ENCODE peak calls at places on chromosomes 2 and 18, in seven cellular contexts. B is H54, U is HepG2, R is HCT116, A is A549, O is lower leg skin, Z is transverse colon. D is an unnamed sample.

GRCh38 chr2:161206491-161207032 is 46.3 kb downstream of the TANK start:
- DNase-seq in B (no peak), U (no peak), R (no peak), A (no peak), O (no peak), Z (no peak), D (no peak)

GRCh38 chr2:162465430-162465829 is 121.5 kb downstream of the GCA start:
- DNase-seq in B (no peak), U (no peak), R (no peak), A (no peak), O (no peak), Z (no peak), D (no peak)

GRCh38 chr2:2767837-2768236 is 436.8 kb upstream of the MYT1L start:
- DNase-seq in B (no peak), U (no peak), R (no peak), A (no peak), O (no peak), Z (no peak), D (no peak)

GRCh38 chr18:77070627-77071026 is 62.0 kb downstream of the MBP start:
- DNase-seq in B (no peak), U (no peak), R (no peak), A (no peak), O (peak), Z (no peak), D (no peak)

GRCh38 chr2:211823886-211824479 is 714.6 kb downstream of the ERBB4 start:
- DNase-seq in B (no peak), U (no peak), R (no peak), A (no peak), O (no peak), Z (no peak), D (no peak)

GRCh38 chr2:62216616-62217015 is 20.7 kb downstream of the B3GNT2 start:
- DNase-seq in B (no peak), U (peak), R (no peak), A (no peak), O (peak), Z (peak), D (no peak)

GRCh38 chr2:45813003-45813601 is 161.6 kb downstream of the PRKCE start:
- DNase-seq in B (peak), U (no peak), R (no peak), A (no peak), O (peak), Z (no peak), D (no peak)

GRCh38 chr18:77039196-77040140 is 93.1 kb downstream of the MBP start:
- DNase-seq in B (no peak), U (no peak), R (no peak), A (no peak), O (peak), Z (no peak), D (no peak)

GRCh38 chr2:164677733-164678132 is 56.5 kb upstream of the GRB14 start:
- DNase-seq in B (no peak), U (no peak), R (no peak), A (no peak), O (no peak), Z (no peak), D (no peak)

GRCh38 chr2:134127496-134127895 is 126.4 kb upstream of the MGAT5 start:
- DNase-seq in B (no peak), U (no peak), R (no peak), A (no peak), O (no peak), Z (no peak), D (no peak)

GRCh38 chr2:19893520-19894134 is 8.2 kb downstream of the TTC32 start:
- DNase-seq in B (no peak), U (no peak), R (no peak), A (no peak), O (no peak), Z (no peak), D (no peak)

GRCh38 chr2:120606931-120607330 is 128.7 kb upstream of the GLI2 start:
- DNase-seq in B (no peak), U (no peak), R (no peak), A (no peak), O (no peak), Z (no peak), D (no peak)

DNA sequence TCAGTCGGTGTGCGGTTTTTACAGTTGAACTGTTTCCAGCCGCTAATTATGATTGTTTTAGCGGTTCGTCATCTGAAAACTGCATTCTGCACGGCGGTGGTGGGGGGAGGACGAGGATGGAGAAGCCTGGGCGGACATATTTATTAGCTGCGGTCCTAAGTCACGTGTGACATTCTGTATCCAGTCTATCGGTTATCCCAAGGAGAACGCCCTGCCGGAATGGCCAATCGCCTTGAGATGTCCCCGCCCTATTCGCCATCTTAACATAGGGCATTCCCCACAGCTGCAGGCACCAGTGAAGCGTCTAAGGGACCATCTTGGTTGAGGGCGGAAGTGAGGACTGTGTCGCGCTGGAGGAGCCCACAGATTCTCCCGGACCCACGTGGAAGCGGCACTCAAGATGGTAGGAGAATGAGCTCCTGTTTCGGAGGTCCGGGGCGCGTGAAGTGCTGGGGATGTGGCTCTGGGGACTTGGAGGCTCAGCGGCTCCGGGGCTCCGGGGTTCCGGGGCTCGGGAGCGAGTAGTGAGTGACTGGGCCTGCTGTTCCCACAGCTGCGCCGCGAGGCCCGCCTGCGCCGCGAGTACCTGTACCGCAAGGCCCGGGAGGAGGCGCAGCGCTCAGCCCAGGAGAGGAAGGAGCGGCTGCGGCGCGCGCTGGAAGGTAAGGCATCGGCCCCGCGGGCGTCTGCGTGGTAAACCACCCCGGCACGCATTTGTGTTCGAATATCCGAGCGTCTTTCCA is at the start of gene IMP4:
- DNase-seq in B (peak), U (peak), R (peak), A (peak), O (peak), Z (peak), D (peak)
- TF ChIP-seq POLR2A in B (peak), U (peak), R (peak), A (peak), O (no peak), Z (no peak), D (no peak)

DNA sequence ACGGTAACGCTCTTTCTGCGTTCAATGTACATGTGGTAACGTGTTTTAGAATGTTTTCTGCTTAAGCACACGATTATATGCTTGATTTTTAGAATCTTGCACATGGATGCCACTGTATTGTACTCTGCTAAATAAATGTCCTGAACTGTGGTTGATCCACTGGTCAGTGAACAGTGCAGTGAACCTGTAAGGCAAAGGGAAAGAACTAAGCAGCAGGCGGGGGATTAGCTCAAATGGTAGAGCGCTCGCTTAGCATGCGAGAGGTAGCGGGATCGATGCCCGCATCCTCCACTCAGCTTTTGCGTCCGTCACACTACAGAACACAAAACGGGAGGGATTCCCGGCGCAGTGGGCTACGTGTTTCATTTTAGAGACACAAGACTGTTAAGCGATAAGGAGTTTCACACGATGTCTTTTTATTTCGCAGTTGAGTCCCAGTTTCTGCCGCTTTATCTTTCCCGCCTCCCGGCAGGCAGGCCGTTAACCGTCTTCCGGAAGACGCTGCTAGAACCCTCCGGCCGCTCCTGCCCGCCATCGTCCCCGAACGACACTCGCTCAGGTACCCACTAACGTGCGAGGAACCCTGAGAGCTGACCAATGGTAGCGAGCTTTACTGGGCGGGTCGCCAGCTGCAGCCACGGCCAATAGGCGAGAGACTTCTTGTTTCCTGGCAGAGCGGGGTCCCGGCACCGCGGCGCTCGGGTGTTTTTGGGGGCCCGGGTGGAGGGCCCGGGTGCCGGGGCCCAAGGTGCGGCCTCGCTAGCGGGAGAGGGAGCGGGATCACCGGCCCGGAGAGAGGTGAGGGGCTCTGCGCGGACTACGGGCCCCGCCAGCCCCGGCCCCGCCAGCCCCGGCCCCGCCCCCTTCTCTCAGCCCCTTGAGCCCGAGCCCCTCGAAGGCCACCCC is at the start of gene AGBL5:
- DNase-seq in B (peak), U (peak), R (peak), A (peak), O (peak), Z (peak), D (peak)
- TF ChIP-seq POLR2A in B (peak), U (peak), R (peak), A (peak), O (no peak), Z (peak), D (no peak)

GRCh38 chr18:8778386-8778785 is 73.0 kb downstream of the MTCL1 start:
- DNase-seq in B (no peak), U (no peak), R (no peak), A (no peak), O (peak), Z (no peak), D (no peak)

GRCh38 chr18:8777846-8778245 is 72.5 kb downstream of the MTCL1 start:
- DNase-seq in B (no peak), U (no peak), R (no peak), A (no peak), O (no peak), Z (no peak), D (no peak)

GRCh38 chr18:8773980-8774379 is 68.6 kb downstream of the MTCL1 start:
- DNase-seq in B (no peak), U (no peak), R (no peak), A (no peak), O (no peak), Z (no peak), D (no peak)

GRCh38 chr18:8776544-8776943 is 71.2 kb downstream of the MTCL1 start:
- DNase-seq in B (no peak), U (no peak), R (no peak), A (no peak), O (peak), Z (no peak), D (no peak)

GRCh38 chr18:8776013-8776515 is 70.7 kb downstream of the MTCL1 start:
- DNase-seq in B (no peak), U (no peak), R (no peak), A (no peak), O (peak), Z (no peak), D (no peak)
- TF ChIP-seq POLR2A in B (no peak), U (no peak), R (no peak), A (no peak), O (no peak), Z (no peak), D (no peak)

DNA sequence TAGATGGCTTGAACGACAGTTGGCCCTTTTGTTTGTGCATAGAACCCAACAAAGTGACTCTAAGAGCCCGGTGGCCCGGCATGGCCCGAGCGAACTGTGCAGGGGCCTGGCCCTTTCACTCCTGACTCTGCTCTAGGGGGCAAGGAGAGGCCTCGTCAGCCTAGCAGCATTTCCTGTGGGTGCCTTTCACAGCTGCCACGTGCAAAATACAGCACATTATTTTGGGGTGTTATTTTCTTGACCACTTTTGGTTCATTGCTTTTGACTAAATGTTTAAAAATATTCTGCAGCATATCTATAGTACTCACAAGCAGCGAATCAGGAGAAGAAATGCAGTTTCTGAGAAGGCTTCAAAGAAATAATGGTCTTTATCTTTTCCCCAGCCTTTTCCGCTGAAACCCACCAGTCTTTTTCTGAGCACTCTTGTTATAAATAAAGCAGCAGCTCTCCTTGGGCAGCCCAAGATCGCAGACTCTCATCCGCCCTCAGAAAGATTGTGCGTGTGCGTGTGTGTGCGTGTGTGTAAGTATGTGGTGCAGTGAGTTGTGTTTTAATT is 31.3 kb downstream of the DGKD start:
- DNase-seq in B (no peak), U (no peak), R (no peak), A (no peak), O (no peak), Z (no peak), D (no peak)
- TF ChIP-seq POLR2A in B (no peak), U (no peak), R (no peak), A (no peak), O (no peak), Z (no peak), D (no peak)

GRCh38 chr2:53668624-53669026 is 99.0 kb upstream of the CHAC2 start:
- DNase-seq in B (no peak), U (no peak), R (no peak), A (no peak), O (no peak), Z (no peak), D (no peak)
- TF ChIP-seq POLR2A in B (no peak), U (no peak), R (no peak), A (no peak), O (no peak), Z (no peak), D (no peak)

DNA sequence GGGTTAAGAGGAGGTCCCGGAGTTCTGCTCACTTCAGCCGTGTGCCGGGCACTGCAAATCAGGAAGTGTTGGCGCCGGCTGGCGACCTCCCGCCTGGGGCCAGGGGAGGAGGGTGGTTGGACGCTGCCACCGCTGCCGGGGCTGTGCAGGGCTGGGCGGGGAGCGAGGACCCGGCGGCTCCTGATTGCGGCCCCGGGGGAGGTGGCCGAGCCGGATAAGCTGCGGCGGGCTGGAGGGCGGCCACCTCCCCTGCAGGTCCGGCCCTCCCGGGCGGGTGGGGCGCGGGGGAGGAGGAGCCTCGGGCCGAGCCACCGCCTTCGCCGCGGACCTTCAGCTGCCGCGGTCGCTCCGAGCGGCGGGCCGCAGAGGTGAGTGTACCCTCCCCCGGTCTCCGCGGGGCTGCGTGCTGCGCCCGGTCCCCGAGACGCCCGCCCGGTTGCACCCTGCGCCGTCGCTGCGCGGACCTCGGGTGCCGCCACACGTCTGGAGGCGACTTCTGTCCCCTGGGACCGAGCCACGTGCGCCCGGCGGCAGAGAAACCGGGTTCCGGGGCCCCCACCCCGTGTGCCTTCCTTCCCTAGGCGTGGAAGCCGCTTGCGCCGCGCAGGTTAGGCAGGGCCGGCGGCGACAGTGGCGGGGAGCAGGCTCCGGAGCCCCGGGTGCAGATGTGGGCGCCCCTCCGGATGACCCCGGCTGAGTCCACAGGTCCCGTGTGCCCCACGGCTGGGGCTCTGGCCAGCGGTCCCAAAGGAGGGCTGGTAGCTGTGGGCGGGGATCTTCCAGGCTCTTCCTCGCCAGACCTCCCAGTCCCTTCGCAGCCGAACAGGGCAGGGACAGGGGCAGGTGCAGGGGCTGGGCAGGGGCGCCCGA is at the start of gene STEAP3:
- DNase-seq in B (peak), U (peak), R (peak), A (peak), O (peak), Z (peak), D (peak)
- TF ChIP-seq POLR2A in B (peak), U (peak), R (peak), A (peak), O (no peak), Z (no peak), D (no peak)

GRCh38 chr2:233853353-233853752 is 982 bp downstream of the HJURP start:
- DNase-seq in B (no peak), U (no peak), R (no peak), A (no peak), O (peak), Z (no peak), D (peak)

GRCh38 chr2:233856184-233856583 is 1.8 kb upstream of the HJURP start:
- DNase-seq in B (no peak), U (no peak), R (no peak), A (no peak), O (no peak), Z (no peak), D (no peak)

GRCh38 chr2:233853883-233854240 is 473 bp downstream of the HJURP start:
- DNase-seq in B (no peak), U (no peak), R (no peak), A (no peak), O (peak), Z (no peak), D (no peak)

GRCh38 chr2:233855345-233855744 is 1.0 kb upstream of the HJURP start:
- DNase-seq in B (no peak), U (no peak), R (no peak), A (no peak), O (no peak), Z (no peak), D (no peak)

DNA sequence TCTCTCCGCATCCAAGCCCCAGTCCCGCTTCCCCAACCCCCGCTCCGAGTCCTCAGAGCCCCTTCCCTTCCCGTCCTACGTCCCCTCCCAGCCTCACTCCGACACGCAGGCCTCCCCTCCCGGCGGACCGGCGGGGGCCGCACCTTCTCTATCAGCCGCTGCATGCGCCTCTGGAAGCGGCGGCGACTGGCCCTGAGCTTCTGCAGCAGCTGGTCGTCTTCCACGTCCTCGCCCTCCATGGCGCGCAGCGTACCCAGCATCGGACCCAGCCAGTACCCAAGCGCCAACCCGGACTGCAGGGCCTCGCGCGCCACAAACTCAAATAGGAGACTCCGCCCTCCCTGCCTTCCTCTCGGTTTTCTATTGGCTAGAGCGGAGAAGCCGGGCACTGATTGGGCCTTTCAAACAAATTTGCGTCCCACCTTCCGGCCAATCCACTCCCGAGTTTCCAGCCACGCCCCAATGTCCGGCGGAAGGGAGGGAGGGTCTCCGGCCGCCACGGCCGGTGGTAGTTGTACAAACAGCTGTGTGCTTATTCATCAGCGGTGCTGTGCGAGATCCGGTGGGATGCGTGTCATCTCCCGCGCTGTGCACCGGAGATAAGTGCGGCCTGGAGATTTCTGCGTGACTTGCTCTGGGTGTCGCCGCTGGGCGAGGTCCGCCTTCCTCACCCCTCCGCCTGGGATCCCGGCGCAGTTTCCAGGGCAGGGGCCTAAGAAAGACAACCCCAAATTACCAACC is at the start of gene HJURP:
- DNase-seq in B (peak), U (peak), R (peak), A (peak), O (peak), Z (peak), D (peak)
- TF ChIP-seq POLR2A in B (peak), U (peak), R (peak), A (peak), O (no peak), Z (peak), D (no peak)

GRCh38 chr2:8583400-8584173 is 98.3 kb upstream of the ID2 start:
- DNase-seq in B (no peak), U (peak), R (peak), A (no peak), O (peak), Z (peak), D (peak)
- TF ChIP-seq POLR2A in B (no peak), U (no peak), R (peak), A (no peak), O (no peak), Z (peak), D (no peak)

DNA sequence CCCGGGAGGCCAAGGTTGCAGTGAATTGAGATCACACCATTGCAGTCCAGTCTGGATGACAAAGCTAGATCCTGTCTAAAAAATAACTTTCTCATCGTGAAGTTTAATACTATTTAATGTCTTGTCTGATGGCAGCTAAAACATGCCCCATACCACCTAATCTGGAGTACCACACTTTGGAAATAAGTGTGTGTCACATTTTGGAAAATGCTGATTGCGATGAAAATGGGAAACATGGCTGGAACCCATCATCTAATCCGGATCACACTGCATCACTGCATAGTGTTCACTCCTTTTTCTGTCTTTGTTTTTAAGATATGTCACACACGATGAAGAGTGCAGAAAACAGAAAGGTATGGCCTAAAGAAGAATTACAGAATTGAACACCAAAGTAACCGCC is 31.2 kb upstream of the ALPP start:
- DNase-seq in B (no peak), U (no peak), R (no peak), A (no peak), O (no peak), Z (no peak), D (no peak)
- TF ChIP-seq POLR2A in B (no peak), U (no peak), R (no peak), A (no peak), O (no peak), Z (no peak), D (no peak)